ENCODE peak calls at places on chromosomes 16 and 17, in six cellular contexts. I is EH, O is GM04504, D is thoracic aorta, B is GM12864, W is HTR-8/SVneo. R is an unnamed sample.

GRCh38 chr16:19431636-19432340 is 14.1 kb downstream of the TMC5 start:
- DNase-seq in I (no peak), O (no peak), D (no peak), B (no peak), W (no peak), R (no peak)

GRCh38 chr17:65156185-65156834 is 19.1 kb downstream of the RGS9 start:
- DNase-seq in I (no peak), O (no peak), D (no peak), B (no peak), W (no peak), R (no peak)

GRCh38 chr16:88965411-88965810 is 11.6 kb downstream of the CBFA2T3 start:
- DNase-seq in I (no peak), O (no peak), D (no peak), B (no peak), W (no peak), R (no peak)

GRCh38 chr17:34582901-34583245 is 3.5 kb downstream of the TMEM132E start:
- DNase-seq in I (no peak), O (no peak), D (no peak), B (no peak), W (no peak), R (no peak)

GRCh38 chr16:65178151-65178550 is 56.3 kb upstream of the CDH11 start:
- DNase-seq in I (peak), O (no peak), D (no peak), B (no peak), W (no peak), R (no peak)

GRCh38 chr17:10099051-10099571 is 99.3 kb downstream of the GAS7 start:
- DNase-seq in I (peak), O (peak), D (no peak), B (no peak), W (peak), R (no peak)

GRCh38 chr17:4566785-4567184 is 6.4 kb upstream of the GGT6 start:
- DNase-seq in I (peak), O (no peak), D (no peak), B (no peak), W (peak), R (peak)

GRCh38 chr16:31472559-31473203 is 729 bp downstream of the TGFB1I1 start:
- DNase-seq in I (peak), O (peak), D (peak), B (no peak), W (peak), R (peak)

GRCh38 chr17:30840775-30841174 is 9.0 kb downstream of the ATAD5 start:
- DNase-seq in I (no peak), O (no peak), D (no peak), B (no peak), W (no peak), R (no peak)

GRCh38 chr17:63270610-63271009 is 175.5 kb downstream of the CYB561 start:
- DNase-seq in I (no peak), O (no peak), D (no peak), B (no peak), W (no peak), R (no peak)